ENCODE peak calls at places on chromosomes 3 and 15, in four cellular contexts. One of them, this sample, is unnamed.

GRCh38 chr3:150439657-150440056 is 31.6 kb downstream of the TSC22D2 start:
- DNase-seq in GM23248: no peak
- DNase-seq in hepatocyte: no peak
- DNase-seq in OCI-LY7: no peak
- DNase-seq in this sample: no peak

GRCh38 chr3:116246406-116246805 is 198.9 kb downstream of the LSAMP start:
- DNase-seq in GM23248: no peak
- DNase-seq in hepatocyte: no peak
- DNase-seq in OCI-LY7: no peak
- DNase-seq in this sample: no peak

GRCh38 chr3:47028667-47029066 is 49.2 kb downstream of the NBEAL2 start:
- DNase-seq in GM23248: no peak
- DNase-seq in hepatocyte: no peak
- DNase-seq in OCI-LY7: no peak
- DNase-seq in this sample: no peak

GRCh38 chr3:27507515-27508266 is 23.5 kb upstream of the SLC4A7 start:
- DNase-seq in GM23248: no peak
- DNase-seq in hepatocyte: no peak
- DNase-seq in OCI-LY7: no peak
- DNase-seq in this sample: no peak

GRCh38 chr3:43155016-43155415 is 49.1 kb upstream of the POMGNT2 start:
- DNase-seq in GM23248: no peak
- DNase-seq in hepatocyte: no peak
- DNase-seq in OCI-LY7: no peak
- DNase-seq in this sample: no peak

GRCh38 chr15:60809375-60809774 is 330.4 kb upstream of the ICE2 start:
- DNase-seq in GM23248: no peak
- DNase-seq in hepatocyte: no peak
- DNase-seq in OCI-LY7: no peak
- DNase-seq in this sample: no peak

GRCh38 chr3:170493712-170494182 is 75.1 kb downstream of the CLDN11 start:
- DNase-seq in GM23248: peak
- DNase-seq in hepatocyte: no peak
- DNase-seq in OCI-LY7: no peak
- DNase-seq in this sample: no peak

GRCh38 chr15:31483924-31484368 is 157.3 kb downstream of the KLF13 start:
- DNase-seq in GM23248: no peak
- DNase-seq in hepatocyte: no peak
- DNase-seq in OCI-LY7: no peak
- DNase-seq in this sample: no peak

GRCh38 chr15:82128401-82129143 is 82.8 kb upstream of the MEX3B start:
- DNase-seq in GM23248: peak
- DNase-seq in hepatocyte: no peak
- DNase-seq in OCI-LY7: no peak
- DNase-seq in this sample: no peak

GRCh38 chr3:98770261-98771039 is 7.3 kb downstream of the ST3GAL6 start:
- DNase-seq in GM23248: no peak
- DNase-seq in hepatocyte: no peak
- DNase-seq in OCI-LY7: no peak
- DNase-seq in this sample: no peak

GRCh38 chr15:62625421-62626033 is 417.0 kb upstream of the TPM1 start:
- DNase-seq in GM23248: peak
- DNase-seq in hepatocyte: peak
- DNase-seq in OCI-LY7: no peak
- DNase-seq in this sample: no peak

GRCh38 chr3:149377408-149378111 is at the start of gene TM4SF1:
- DNase-seq in GM23248: peak
- DNase-seq in hepatocyte: peak
- DNase-seq in OCI-LY7: no peak
- DNase-seq in this sample: no peak

GRCh38 chr3:51874889-51875288 is 512 bp downstream of the IQCF5 start:
- DNase-seq in GM23248: no peak
- DNase-seq in hepatocyte: no peak
- DNase-seq in OCI-LY7: no peak
- DNase-seq in this sample: no peak
- TF ChIP-seq EZH2phosphoT487 in GM23248: no peak
- TF ChIP-seq EZH2phosphoT487 in hepatocyte: no peak
- TF ChIP-seq EZH2phosphoT487 in OCI-LY7: no peak
- TF ChIP-seq EZH2phosphoT487 in this sample: no peak

GRCh38 chr3:192366916-192367315 is 360.4 kb downstream of the FGF12 start:
- DNase-seq in GM23248: no peak
- DNase-seq in hepatocyte: no peak
- DNase-seq in OCI-LY7: no peak
- DNase-seq in this sample: no peak
- TF ChIP-seq EZH2phosphoT487 in GM23248: no peak
- TF ChIP-seq EZH2phosphoT487 in hepatocyte: no peak
- TF ChIP-seq EZH2phosphoT487 in OCI-LY7: no peak
- TF ChIP-seq EZH2phosphoT487 in this sample: no peak

DNA sequence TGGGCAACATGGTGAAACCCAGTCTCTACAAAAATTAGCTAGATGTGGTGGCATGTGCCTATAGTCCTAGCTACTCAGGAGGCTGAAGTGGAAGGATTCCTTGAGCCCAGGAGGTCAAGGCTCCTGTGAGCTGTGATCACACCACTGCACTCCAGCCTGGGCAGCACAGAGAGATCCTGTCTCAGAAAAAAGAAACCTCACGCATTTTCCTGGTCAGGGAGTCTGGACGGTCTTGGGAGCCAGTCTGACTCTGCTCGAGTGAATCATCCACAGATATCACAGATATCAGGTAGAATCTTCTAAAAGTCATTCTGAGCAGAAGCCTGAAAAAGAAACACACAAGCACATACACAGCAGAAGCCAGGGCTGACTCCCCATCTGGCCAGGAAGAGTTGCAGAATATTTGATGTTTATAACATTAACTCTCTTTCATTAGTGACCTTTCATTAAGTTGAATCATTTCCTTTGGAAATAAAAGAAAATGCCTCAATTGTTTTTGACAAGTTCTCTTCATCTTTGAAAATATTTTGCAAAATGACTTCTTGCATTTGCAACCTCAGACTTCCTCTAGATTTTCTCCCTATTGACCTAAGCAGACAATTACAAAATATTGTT is 56.5 kb upstream of the ABHD17C start:
- DNase-seq in GM23248: no peak
- DNase-seq in hepatocyte: no peak
- DNase-seq in OCI-LY7: no peak
- DNase-seq in this sample: no peak
- TF ChIP-seq EZH2phosphoT487 in GM23248: no peak
- TF ChIP-seq EZH2phosphoT487 in hepatocyte: no peak
- TF ChIP-seq EZH2phosphoT487 in OCI-LY7: no peak
- TF ChIP-seq EZH2phosphoT487 in this sample: no peak

DNA sequence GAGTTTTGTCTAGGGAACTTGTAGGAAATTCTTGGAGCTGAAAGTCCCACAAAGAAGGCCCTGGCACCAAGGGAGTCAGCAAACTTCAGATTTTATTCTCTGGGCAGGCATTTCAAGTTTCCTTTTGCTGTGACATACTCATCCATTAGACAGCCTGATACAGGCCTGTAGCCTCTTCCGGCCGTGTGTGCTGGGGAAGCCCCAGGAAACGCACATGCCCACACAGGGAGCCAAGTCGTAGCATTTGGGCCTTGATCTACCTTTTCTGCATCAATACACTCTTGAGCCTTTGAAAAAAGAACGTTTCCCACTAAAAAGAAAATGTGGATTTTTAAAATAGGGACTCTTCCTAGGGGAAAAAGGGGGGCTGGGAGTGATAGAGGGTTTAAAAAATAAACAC is 15.0 kb downstream of the TIGIT start:
- DNase-seq in GM23248: no peak
- DNase-seq in hepatocyte: no peak
- DNase-seq in OCI-LY7: no peak
- DNase-seq in this sample: no peak
- TF ChIP-seq EZH2phosphoT487 in GM23248: no peak
- TF ChIP-seq EZH2phosphoT487 in hepatocyte: no peak
- TF ChIP-seq EZH2phosphoT487 in OCI-LY7: no peak
- TF ChIP-seq EZH2phosphoT487 in this sample: no peak

DNA sequence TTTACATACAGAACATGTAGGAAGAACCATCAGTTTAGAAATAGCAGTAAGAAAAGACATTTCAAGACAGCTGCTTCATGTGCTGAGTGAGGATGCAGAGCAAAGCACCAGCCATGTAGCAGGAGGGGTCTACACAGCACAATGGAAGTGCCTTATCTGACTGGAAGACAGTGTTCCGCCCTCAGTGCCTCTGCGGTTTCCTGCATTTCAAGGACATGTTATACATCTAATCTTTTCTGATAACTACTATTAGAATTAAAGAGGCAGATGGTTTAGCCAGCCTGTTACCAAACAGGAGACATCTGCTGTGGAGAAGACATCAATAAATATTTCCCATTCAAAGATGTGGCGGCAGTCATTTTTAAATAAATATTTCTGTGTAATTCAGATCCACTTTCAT is 10.6 kb downstream of the LSG1 start:
- DNase-seq in GM23248: no peak
- DNase-seq in hepatocyte: no peak
- DNase-seq in OCI-LY7: no peak
- DNase-seq in this sample: no peak
- TF ChIP-seq EZH2phosphoT487 in GM23248: no peak
- TF ChIP-seq EZH2phosphoT487 in hepatocyte: no peak
- TF ChIP-seq EZH2phosphoT487 in OCI-LY7: no peak
- TF ChIP-seq EZH2phosphoT487 in this sample: no peak

This sample was measured in neural progenitor cell.